ENCODE peak calls at places on chromosomes 6 and 20, in ten cellular contexts. B, Z, H, C, U, S, M, Q, I and K are unnamed samples.
A peak's percentile ranks its signal among the peaks of the same experiment; 100 is the strongest.

GRCh38 chr6:149924206-149924932 is 1.4 kb upstream of the RAET1G start:
- DNase-seq in S (no peak), B (no peak), Z (no peak), Q (no peak), M (no peak), H (no peak), I (no peak), C (no peak), U (no peak), K (no peak)

GRCh38 chr6:168044521-168045130 is 34.4 kb downstream of the FRMD1 start:
- DNase-seq in C (peak; percentile 10), U (no peak), Q (peak; percentile 45), H (no peak), Z (no peak), M (no peak), S (no peak), B (no peak), I (no peak), K (no peak)

GRCh38 chr6:2940851-2941250 is 30.5 kb downstream of the SERPINB6 start:
- DNase-seq in Q (no peak), U (no peak), H (no peak), S (no peak), Z (no peak), M (no peak), I (no peak), B (no peak), C (no peak), K (no peak)

GRCh38 chr20:63082308-63082938 is 75.7 kb upstream of the BHLHE23 start:
- DNase-seq in H (peak; percentile 23), Z (peak; percentile 27), B (peak; percentile 76), U (peak; percentile 35), M (peak; percentile 48), S (peak; percentile 45), I (peak; percentile 75), Q (peak; percentile 81), C (no peak), K (peak; percentile 54)

GRCh38 chr6:7232351-7232750 is 80.6 kb downstream of the SSR1 start:
- DNase-seq in U (no peak), S (peak; percentile 36), C (no peak), Q (no peak), B (no peak), M (no peak), I (no peak), H (no peak), Z (no peak), K (no peak)

GRCh38 chr6:143510991-143511891 is at the start of gene FUCA2:
- DNase-seq in H (peak; percentile 73), U (peak; percentile 84), Q (peak; percentile 98), I (peak; percentile 69), M (peak; percentile 91), C (peak; percentile 79), S (peak; percentile 95), Z (peak; percentile 93), B (peak; percentile 78), K (peak; percentile 59)

GRCh38 chr20:53872561-53873248 is 197.7 kb downstream of the BCAS1 start:
- DNase-seq in Q (no peak), S (no peak), U (peak; percentile 36), Z (no peak), B (peak; percentile 43), H (peak; percentile 28), C (no peak), M (peak; percentile 32), I (no peak), K (no peak)

GRCh38 chr20:38889792-38890496 is 36.3 kb upstream of the FAM83D start:
- DNase-seq in C (peak; percentile 71), U (no peak), Q (peak; percentile 46), I (no peak), M (no peak), S (no peak), Z (no peak), H (no peak), B (no peak), K (no peak)

GRCh38 chr6:14658030-14658429 is 540.5 kb downstream of the CD83 start:
- DNase-seq in H (no peak), B (peak; percentile 80), I (no peak), U (no peak), Z (no peak), M (no peak), C (no peak), S (no peak), Q (no peak), K (no peak)

GRCh38 chr6:119076173-119076965 is 2.1 kb downstream of the FAM184A start:
- DNase-seq in C (no peak), M (no peak), H (no peak), I (no peak), S (no peak), Z (no peak), B (no peak), Q (no peak), U (no peak), K (no peak)

GRCh38 chr6:64146094-64146493 is 510.5 kb downstream of the PHF3 start:
- DNase-seq in Z (no peak), I (no peak), S (no peak), Q (no peak), U (no peak), H (no peak), B (no peak), C (no peak), M (no peak), K (no peak)

GRCh38 chr6:42571611-42572342 is 7.9 kb downstream of the UBR2 start:
- DNase-seq in Z (no peak), C (no peak), M (peak; percentile 53), S (no peak), Q (no peak), U (no peak), I (no peak), H (no peak), B (no peak), K (no peak)

GRCh38 chr6:43776115-43776798 is 6.2 kb downstream of the VEGFA start:
- DNase-seq in Z (peak; percentile 66), H (no peak), M (no peak), Q (peak; percentile 72), C (no peak), U (no peak), I (no peak), B (no peak), S (peak; percentile 75), K (no peak)

GRCh38 chr20:10611357-10611756 is 62.4 kb downstream of the JAG1 start:
- DNase-seq in H (peak; percentile 78), Z (peak; percentile 59), I (no peak), C (peak; percentile 25), M (no peak), Q (peak; percentile 81), U (peak; percentile 23), S (peak; percentile 75), B (peak; percentile 14), K (no peak)

GRCh38 chr20:39909447-39909846 is 779.6 kb downstream of the MAFB start:
- DNase-seq in Z (no peak), U (no peak), Q (peak; percentile 74), H (no peak), B (no peak), M (no peak), S (no peak), C (no peak), I (no peak), K (no peak)

GRCh38 chr6:52183131-52183530 is 3.0 kb upstream of the IL17A start:
- DNase-seq in U (no peak), H (no peak), C (no peak), Z (no peak), S (no peak), I (no peak), Q (no peak), M (no peak), B (peak; percentile 13), K (no peak)

GRCh38 chr6:139114741-139115140 is 20.1 kb upstream of the HECA start:
- DNase-seq in U (no peak), S (no peak), B (peak; percentile 27), Z (no peak), I (no peak), M (no peak), H (no peak), C (no peak), Q (no peak), K (no peak)

GRCh38 chr6:140921366-140922226 is 1211.1 kb upstream of the GJE1 start:
- DNase-seq in Z (no peak), Q (no peak), M (peak; percentile 79), B (peak; percentile 27), S (no peak), U (peak; percentile 61), I (no peak), H (peak; percentile 64), C (no peak), K (peak; percentile 48)

GRCh38 chr6:26222587-26222986 is 135.4 kb downstream of the HFE start:
- DNase-seq in S (no peak), I (no peak), M (no peak), U (peak; percentile 46), H (no peak), Z (no peak), C (no peak), B (no peak), Q (no peak), K (no peak)

GRCh38 chr6:24357336-24358218 is at the start of gene DCDC2:
- DNase-seq in I (peak; percentile 56), Z (peak; percentile 92), C (no peak), Q (peak; percentile 81), S (peak; percentile 97), M (no peak), B (peak; percentile 24), U (peak; percentile 68), H (no peak), K (no peak)

GRCh38 chr20:2984956-2985661 is 58.3 kb upstream of the GNRH2 start:
- DNase-seq in S (no peak), M (peak; percentile 43), H (peak; percentile 65), U (peak; percentile 16), B (no peak), Q (no peak), Z (no peak), C (no peak), I (no peak), K (no peak)

GRCh38 chr20:38302721-38303120 is 1.2 kb upstream of the BPI start:
- DNase-seq in H (no peak), S (no peak), B (no peak), I (no peak), M (no peak), Q (no peak), Z (no peak), U (no peak), C (no peak), K (no peak)

GRCh38 chr6:45592991-45593390 is 215.3 kb upstream of the SUPT3H start:
- DNase-seq in U (no peak), S (no peak), B (no peak), H (no peak), M (no peak), Z (no peak), I (no peak), Q (no peak), C (no peak), K (no peak)

GRCh38 chr20:3970016-3970415 is 45.3 kb downstream of the RNF24 start:
- DNase-seq in M (no peak), Q (no peak), S (no peak), I (no peak), U (no peak), C (no peak), B (no peak), Z (no peak), H (no peak), K (no peak)

GRCh38 chr20:50845566-50846211 is 50.8 kb downstream of the BCAS4 start:
- DNase-seq in S (no peak), U (no peak), C (no peak), Z (no peak), H (no peak), B (no peak), I (no peak), Q (no peak), M (no peak), K (no peak)

GRCh38 chr6:129860901-129861665 is at the start of gene TMEM244:
- DNase-seq in B (no peak), S (no peak), C (no peak), Q (no peak), U (no peak), I (no peak), M (peak; percentile 66), H (peak; percentile 34), Z (no peak), K (no peak)

GRCh38 chr20:58690851-58691250 is 1.7 kb upstream of the NPEPL1 start:
- DNase-seq in Z (no peak), U (no peak), C (no peak), H (peak; percentile 19), I (no peak), Q (no peak), M (peak; percentile 57), B (no peak), S (no peak), K (no peak)

GRCh38 chr6:34514593-34515472 is 41.3 kb downstream of the SPDEF start:
- DNase-seq in M (peak; percentile 61), Q (peak; percentile 74), C (no peak), B (no peak), H (peak; percentile 55), S (no peak), U (no peak), I (no peak), Z (no peak), K (no peak)